ENCODE peak calls at places on chromosomes 7 and 10, in six cellular contexts. One of them, this sample, is unnamed.

GRCh38 chr7:14806886-14807285 is 95.7 kb downstream of the DGKB start:
- DNase-seq in nephron progenitor cell: no peak
- DNase-seq in H9: no peak
- DNase-seq in IMR-90: peak
- DNase-seq in neural crest cell: no peak
- DNase-seq in PC-9: no peak
- DNase-seq in this sample: no peak

GRCh38 chr10:125093199-125093841 is 67.0 kb downstream of the CTBP2 start:
- DNase-seq in PC-9: no peak
- DNase-seq in IMR-90: peak
- DNase-seq in nephron progenitor cell: no peak
- DNase-seq in neural crest cell: no peak
- DNase-seq in H9: no peak
- DNase-seq in this sample: peak

GRCh38 chr10:133481657-133482056 is 27.9 kb downstream of the SCART1 start:
- DNase-seq in neural crest cell: no peak
- DNase-seq in IMR-90: no peak
- DNase-seq in H9: no peak
- DNase-seq in PC-9: no peak
- DNase-seq in nephron progenitor cell: no peak
- DNase-seq in this sample: no peak

GRCh38 chr7:65438593-65438992 is 64.9 kb downstream of the ZNF92 start:
- DNase-seq in nephron progenitor cell: no peak
- DNase-seq in neural crest cell: no peak
- DNase-seq in H9: no peak
- DNase-seq in PC-9: no peak
- DNase-seq in IMR-90: peak
- DNase-seq in this sample: peak

GRCh38 chr7:156475179-156475578 is 165.4 kb upstream of the RNF32 start:
- DNase-seq in H9: no peak
- DNase-seq in IMR-90: no peak
- DNase-seq in nephron progenitor cell: no peak
- DNase-seq in PC-9: no peak
- DNase-seq in neural crest cell: no peak
- DNase-seq in this sample: no peak

GRCh38 chr7:111438369-111439289 is 123.7 kb downstream of the IMMP2L start:
- DNase-seq in neural crest cell: no peak
- DNase-seq in H9: no peak
- DNase-seq in PC-9: no peak
- DNase-seq in nephron progenitor cell: peak
- DNase-seq in IMR-90: peak
- DNase-seq in this sample: peak

GRCh38 chr7:90708841-90709317 is 112.8 kb downstream of the CDK14 start:
- DNase-seq in neural crest cell: peak
- DNase-seq in IMR-90: no peak
- DNase-seq in nephron progenitor cell: peak
- DNase-seq in H9: peak
- DNase-seq in PC-9: no peak
- DNase-seq in this sample: peak

GRCh38 chr10:71433983-71434744 is 37.4 kb downstream of the CDH23 start:
- DNase-seq in nephron progenitor cell: no peak
- DNase-seq in PC-9: peak
- DNase-seq in H9: peak
- DNase-seq in neural crest cell: no peak
- DNase-seq in IMR-90: no peak
- DNase-seq in this sample: no peak

GRCh38 chr7:44309271-44310091 is 15.9 kb downstream of the CAMK2B start:
- DNase-seq in nephron progenitor cell: peak
- DNase-seq in H9: peak
- DNase-seq in PC-9: peak
- DNase-seq in IMR-90: peak
- DNase-seq in neural crest cell: peak
- DNase-seq in this sample: peak

GRCh38 chr10:12121673-12122072 is 7.8 kb upstream of the SEC61A2 start:
- DNase-seq in PC-9: no peak
- DNase-seq in nephron progenitor cell: no peak
- DNase-seq in IMR-90: no peak
- DNase-seq in neural crest cell: no peak
- DNase-seq in H9: no peak
- DNase-seq in this sample: no peak

GRCh38 chr10:65482848-65483247 is 1443.0 kb upstream of the LRRTM3 start:
- DNase-seq in nephron progenitor cell: no peak
- DNase-seq in IMR-90: no peak
- DNase-seq in H9: no peak
- DNase-seq in PC-9: no peak
- DNase-seq in neural crest cell: no peak
- DNase-seq in this sample: no peak

GRCh38 chr7:5598261-5598761 is 174.7 kb upstream of the TNRC18 start:
- DNase-seq in PC-9: no peak
- DNase-seq in neural crest cell: no peak
- DNase-seq in nephron progenitor cell: no peak
- DNase-seq in IMR-90: no peak
- DNase-seq in H9: peak
- DNase-seq in this sample: peak

GRCh38 chr10:129933456-129934092 is 30.5 kb downstream of the EBF3 start:
- DNase-seq in PC-9: no peak
- DNase-seq in neural crest cell: no peak
- DNase-seq in H9: no peak
- DNase-seq in IMR-90: no peak
- DNase-seq in nephron progenitor cell: no peak
- DNase-seq in this sample: no peak

GRCh38 chr7:148819697-148820332 is 64.3 kb downstream of the EZH2 start:
- DNase-seq in PC-9: no peak
- DNase-seq in neural crest cell: no peak
- DNase-seq in H9: no peak
- DNase-seq in IMR-90: peak
- DNase-seq in nephron progenitor cell: no peak
- DNase-seq in this sample: peak

GRCh38 chr10:86295351-86295750 is 71.2 kb downstream of the GRID1 start:
- DNase-seq in PC-9: no peak
- DNase-seq in IMR-90: no peak
- DNase-seq in H9: peak
- DNase-seq in nephron progenitor cell: no peak
- DNase-seq in neural crest cell: no peak
- DNase-seq in this sample: no peak

GRCh38 chr10:105063796-105064195 is 422.7 kb downstream of the SORCS3 start:
- DNase-seq in PC-9: peak
- DNase-seq in H9: peak
- DNase-seq in neural crest cell: peak
- DNase-seq in nephron progenitor cell: peak
- DNase-seq in IMR-90: no peak
- DNase-seq in this sample: peak

GRCh38 chr7:131231381-131232220 is 96.1 kb upstream of the MKLN1 start:
- DNase-seq in neural crest cell: no peak
- DNase-seq in IMR-90: peak
- DNase-seq in H9: no peak
- DNase-seq in PC-9: no peak
- DNase-seq in nephron progenitor cell: no peak
- DNase-seq in this sample: peak

GRCh38 chr7:25073451-25073850 is 51.6 kb downstream of the CYCS start:
- DNase-seq in neural crest cell: no peak
- DNase-seq in nephron progenitor cell: no peak
- DNase-seq in H9: no peak
- DNase-seq in PC-9: no peak
- DNase-seq in IMR-90: peak
- DNase-seq in this sample: peak

GRCh38 chr10:70543911-70544310 is 58.6 kb downstream of the PRF1 start:
- DNase-seq in neural crest cell: no peak
- DNase-seq in PC-9: no peak
- DNase-seq in H9: no peak
- DNase-seq in nephron progenitor cell: no peak
- DNase-seq in IMR-90: no peak
- DNase-seq in this sample: no peak

GRCh38 chr7:143015926-143016490 is 10.9 kb downstream of the OR9A2 start:
- DNase-seq in H9: no peak
- DNase-seq in nephron progenitor cell: no peak
- DNase-seq in PC-9: no peak
- DNase-seq in IMR-90: no peak
- DNase-seq in neural crest cell: no peak
- DNase-seq in this sample: peak

GRCh38 chr7:137882806-137883205 is 36.0 kb upstream of the DGKI start:
- DNase-seq in nephron progenitor cell: no peak
- DNase-seq in IMR-90: peak
- DNase-seq in PC-9: no peak
- DNase-seq in neural crest cell: no peak
- DNase-seq in H9: no peak
- DNase-seq in this sample: peak

GRCh38 chr7:37031571-37032257 is 307.4 kb upstream of the AOAH start:
- DNase-seq in PC-9: peak
- DNase-seq in H9: peak
- DNase-seq in IMR-90: peak
- DNase-seq in neural crest cell: no peak
- DNase-seq in nephron progenitor cell: no peak
- DNase-seq in this sample: peak

GRCh38 chr7:26459794-26460193 is 168.1 kb downstream of the SNX10 start:
- DNase-seq in H9: no peak
- DNase-seq in PC-9: no peak
- DNase-seq in nephron progenitor cell: no peak
- DNase-seq in IMR-90: no peak
- DNase-seq in neural crest cell: no peak
- DNase-seq in this sample: no peak

GRCh38 chr7:112550468-112551060 is 69.8 kb downstream of the LSMEM1 start:
- DNase-seq in PC-9: peak
- DNase-seq in H9: no peak
- DNase-seq in IMR-90: peak
- DNase-seq in nephron progenitor cell: no peak
- DNase-seq in neural crest cell: peak
- DNase-seq in this sample: peak

DNA sequence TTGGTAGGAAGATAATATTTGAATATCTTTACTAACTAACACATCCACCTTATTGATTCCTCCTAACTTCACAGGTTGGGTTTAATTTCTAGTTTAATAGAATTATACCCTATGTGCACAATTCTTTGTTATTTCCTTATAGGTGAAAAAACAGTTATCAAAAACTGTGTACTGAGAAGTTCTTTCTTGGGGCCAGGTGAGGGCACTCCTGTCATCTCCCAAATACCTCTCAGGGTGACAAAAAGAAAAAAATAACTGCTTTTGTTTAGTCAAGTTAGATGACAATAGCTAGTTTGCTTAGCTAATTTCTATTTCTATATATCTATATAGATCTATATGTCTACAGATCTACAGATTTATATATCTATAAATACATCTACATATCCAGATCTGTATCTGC is 10.1 kb downstream of the FZD8 start:
- DNase-seq in IMR-90: no peak
- DNase-seq in PC-9: no peak
- DNase-seq in neural crest cell: no peak
- DNase-seq in H9: no peak
- DNase-seq in nephron progenitor cell: no peak
- DNase-seq in this sample: no peak
- TF ChIP-seq CTCF in IMR-90: no peak
- TF ChIP-seq CTCF in PC-9: peak
- TF ChIP-seq CTCF in neural crest cell: no peak
- TF ChIP-seq CTCF in H9: peak
- TF ChIP-seq CTCF in nephron progenitor cell: no peak
- TF ChIP-seq CTCF in this sample: no peak

GRCh38 chr7:46745700-46746090 is 824.6 kb upstream of the IGFBP3 start:
- DNase-seq in neural crest cell: no peak
- DNase-seq in nephron progenitor cell: no peak
- DNase-seq in H9: no peak
- DNase-seq in PC-9: no peak
- DNase-seq in IMR-90: peak
- DNase-seq in this sample: peak
- TF ChIP-seq CTCF in neural crest cell: no peak
- TF ChIP-seq CTCF in nephron progenitor cell: no peak
- TF ChIP-seq CTCF in H9: no peak
- TF ChIP-seq CTCF in PC-9: no peak
- TF ChIP-seq CTCF in IMR-90: no peak
- TF ChIP-seq CTCF in this sample: peak

DNA sequence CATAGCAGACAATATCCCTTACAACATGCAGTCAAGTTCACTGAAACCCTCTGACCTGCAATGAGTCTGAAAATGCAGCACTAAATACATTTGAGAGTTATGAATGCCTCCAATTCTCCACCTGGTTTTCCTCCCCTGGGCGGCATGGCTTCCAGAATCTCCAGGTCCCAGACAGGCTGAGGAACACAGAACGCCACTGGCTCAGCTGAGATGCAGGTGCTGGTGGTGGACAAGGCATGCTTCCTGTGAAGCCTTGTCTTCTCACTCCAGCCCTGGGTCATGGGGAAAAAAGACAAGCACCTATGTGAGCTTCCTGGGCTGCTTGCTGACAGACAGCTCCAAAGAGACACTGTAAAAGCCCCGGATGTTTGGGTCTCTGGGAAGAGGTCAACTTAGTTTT is 127.6 kb downstream of the EMX2 start:
- DNase-seq in PC-9: no peak
- DNase-seq in nephron progenitor cell: no peak
- DNase-seq in IMR-90: no peak
- DNase-seq in neural crest cell: no peak
- DNase-seq in H9: no peak
- DNase-seq in this sample: no peak
- TF ChIP-seq CTCF in PC-9: no peak
- TF ChIP-seq CTCF in nephron progenitor cell: no peak
- TF ChIP-seq CTCF in IMR-90: no peak
- TF ChIP-seq CTCF in neural crest cell: no peak
- TF ChIP-seq CTCF in H9: no peak
- TF ChIP-seq CTCF in this sample: no peak

GRCh38 chr10:1361411-1362105 is 305.4 kb downstream of the WDR37 start:
- DNase-seq in IMR-90: no peak
- DNase-seq in H9: no peak
- DNase-seq in neural crest cell: no peak
- DNase-seq in PC-9: no peak
- DNase-seq in nephron progenitor cell: no peak
- DNase-seq in this sample: no peak

GRCh38 chr10:1359599-1359955 is 303.4 kb downstream of the WDR37 start:
- DNase-seq in nephron progenitor cell: no peak
- DNase-seq in neural crest cell: no peak
- DNase-seq in H9: no peak
- DNase-seq in PC-9: no peak
- DNase-seq in IMR-90: no peak
- DNase-seq in this sample: no peak

GRCh38 chr10:1360581-1361164 is 304.5 kb downstream of the WDR37 start:
- DNase-seq in H9: peak
- DNase-seq in neural crest cell: no peak
- DNase-seq in IMR-90: no peak
- DNase-seq in PC-9: no peak
- DNase-seq in nephron progenitor cell: peak
- DNase-seq in this sample: no peak

GRCh38 chr10:1358860-1359598 is 302.8 kb downstream of the WDR37 start:
- DNase-seq in H9: no peak
- DNase-seq in IMR-90: no peak
- DNase-seq in neural crest cell: no peak
- DNase-seq in nephron progenitor cell: no peak
- DNase-seq in PC-9: no peak
- DNase-seq in this sample: no peak

DNA sequence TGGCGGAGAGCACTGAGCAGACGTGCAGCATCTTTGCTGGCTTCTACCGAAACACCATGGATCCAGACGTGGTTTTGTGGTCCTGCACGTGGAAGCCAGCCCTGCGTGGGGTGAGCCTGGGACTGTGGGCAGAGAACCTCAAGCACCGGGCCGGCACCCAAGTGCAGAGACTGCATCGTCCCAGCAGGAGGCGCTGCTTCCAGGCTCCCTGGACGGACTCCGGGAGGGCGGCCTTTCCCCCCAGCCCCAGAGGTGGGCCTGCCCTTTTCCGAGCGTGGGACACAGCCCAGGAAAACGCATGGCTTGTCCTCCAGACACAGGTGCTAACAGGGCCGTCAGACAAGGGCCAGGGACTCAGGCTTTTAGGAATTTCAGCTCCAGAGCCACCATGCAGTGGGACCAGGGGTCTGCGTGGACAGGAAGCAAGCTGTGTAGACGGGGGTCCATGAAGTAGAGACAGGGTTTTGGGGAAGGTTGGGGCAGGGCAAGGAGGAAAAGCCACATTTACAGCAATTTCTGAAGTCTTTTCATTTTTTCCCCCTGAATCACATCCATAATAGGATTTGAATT is 303.9 kb downstream of the WDR37 start:
- DNase-seq in nephron progenitor cell: peak
- DNase-seq in PC-9: no peak
- DNase-seq in IMR-90: no peak
- DNase-seq in H9: peak
- DNase-seq in neural crest cell: peak
- DNase-seq in this sample: no peak
- TF ChIP-seq CTCF in nephron progenitor cell: peak
- TF ChIP-seq CTCF in PC-9: peak
- TF ChIP-seq CTCF in IMR-90: no peak
- TF ChIP-seq CTCF in H9: peak
- TF ChIP-seq CTCF in neural crest cell: peak
- TF ChIP-seq CTCF in this sample: no peak